ENCODE peak calls at places on chromosomes 7 and 10, in eight cellular contexts. E, O, C, Z, S, Q, V and J are unnamed samples.

GRCh38 chr10:43673471-43673870 is 24.8 kb upstream of the ZNF32 start:
- DNase-seq in E (no peak), O (no peak), C (no peak), Z (no peak), S (no peak), Q (no peak), V (no peak), J (no peak)

GRCh38 chr7:140478361-140479061 is 794 bp downstream of the MKRN1 start:
- DNase-seq in E (peak; percentile 71), O (peak; percentile 12), C (peak; percentile 55), Z (peak; percentile 62), S (peak; percentile 46), Q (peak; percentile 67), V (peak; percentile 50), J (peak; percentile 41)

GRCh38 chr7:74289018-74289659 is at the start of gene CLIP2:
- DNase-seq in E (peak; percentile 90), O (peak; percentile 76), C (peak; percentile 92), Z (peak; percentile 74), S (peak; percentile 76), Q (peak; percentile 87), V (peak; percentile 88), J (peak; percentile 90)

GRCh38 chr7:108385834-108386422 is 70.3 kb downstream of the NRCAM start:
- DNase-seq in E (no peak), O (no peak), C (no peak), Z (no peak), S (no peak), Q (no peak), V (no peak), J (no peak)

GRCh38 chr10:126686732-126687693 is 16.5 kb upstream of the C10orf90 start:
- DNase-seq in E (no peak), O (no peak), C (no peak), Z (no peak), S (no peak), Q (no peak), V (no peak), J (no peak)

GRCh38 chr10:34280599-34281374 is 534.3 kb downstream of the PARD3 start:
- DNase-seq in E (no peak), O (peak; percentile 64), C (no peak), Z (peak; percentile 9), S (peak; percentile 99), Q (peak; percentile 21), V (peak; percentile 96), J (no peak)

GRCh38 chr10:112261281-112261822 is 21.8 kb upstream of the TECTB start:
- DNase-seq in E (peak; percentile 27), O (no peak), C (no peak), Z (no peak), S (no peak), Q (peak; percentile 10), V (peak; percentile 3), J (no peak)

GRCh38 chr7:89623018-89623672 is 531.1 kb upstream of the STEAP1 start:
- DNase-seq in E (peak; percentile 68), O (peak; percentile 11), C (peak; percentile 24), Z (peak; percentile 45), S (peak; percentile 35), Q (peak; percentile 18), V (peak; percentile 54), J (peak; percentile 18)

GRCh38 chr10:61752111-61753011 is 89.6 kb downstream of the CABCOCO1 start:
- DNase-seq in E (no peak), O (no peak), C (no peak), Z (no peak), S (peak; percentile 70), Q (peak; percentile 51), V (peak; percentile 56), J (no peak)

GRCh38 chr7:106116162-106116704 is 4.1 kb upstream of the SYPL1 start:
- DNase-seq in E (no peak), O (no peak), C (no peak), Z (no peak), S (peak; percentile 11), Q (no peak), V (no peak), J (no peak)

GRCh38 chr7:16466087-16466472 is 542 bp upstream of the SOSTDC1 start:
- DNase-seq in E (no peak), O (no peak), C (no peak), Z (no peak), S (no peak), Q (no peak), V (no peak), J (no peak)
- TF ChIP-seq CTCF in E (no peak), O (no peak), C (no peak), Z (no peak), S (no peak), Q (no peak), V (no peak), J (no peak)

GRCh38 chr7:143369678-143370651 is 7.5 kb upstream of the FAM131B start:
- DNase-seq in E (no peak), O (no peak), C (no peak), Z (peak; percentile 46), S (no peak), Q (no peak), V (no peak), J (no peak)

GRCh38 chr7:143374556-143374955 is 6.6 kb upstream of the ZYX start:
- DNase-seq in E (no peak), O (no peak), C (no peak), Z (no peak), S (no peak), Q (no peak), V (no peak), J (no peak)

GRCh38 chr7:143375298-143376034 is 5.7 kb upstream of the ZYX start:
- DNase-seq in E (no peak), O (no peak), C (no peak), Z (peak; percentile 73), S (no peak), Q (no peak), V (no peak), J (no peak)

GRCh38 chr7:143373255-143373794 is 7.8 kb upstream of the ZYX start:
- DNase-seq in E (no peak), O (no peak), C (no peak), Z (no peak), S (no peak), Q (no peak), V (no peak), J (no peak)

GRCh38 chr7:143372070-143372469 is 9.1 kb upstream of the ZYX start:
- DNase-seq in E (no peak), O (no peak), C (no peak), Z (peak; percentile 82), S (peak; percentile 86), Q (no peak), V (peak; percentile 49), J (no peak)
- TF ChIP-seq CTCF in E (no peak), O (no peak), C (no peak), Z (no peak), S (peak; percentile 66), Q (no peak), V (no peak), J (no peak)

DNA sequence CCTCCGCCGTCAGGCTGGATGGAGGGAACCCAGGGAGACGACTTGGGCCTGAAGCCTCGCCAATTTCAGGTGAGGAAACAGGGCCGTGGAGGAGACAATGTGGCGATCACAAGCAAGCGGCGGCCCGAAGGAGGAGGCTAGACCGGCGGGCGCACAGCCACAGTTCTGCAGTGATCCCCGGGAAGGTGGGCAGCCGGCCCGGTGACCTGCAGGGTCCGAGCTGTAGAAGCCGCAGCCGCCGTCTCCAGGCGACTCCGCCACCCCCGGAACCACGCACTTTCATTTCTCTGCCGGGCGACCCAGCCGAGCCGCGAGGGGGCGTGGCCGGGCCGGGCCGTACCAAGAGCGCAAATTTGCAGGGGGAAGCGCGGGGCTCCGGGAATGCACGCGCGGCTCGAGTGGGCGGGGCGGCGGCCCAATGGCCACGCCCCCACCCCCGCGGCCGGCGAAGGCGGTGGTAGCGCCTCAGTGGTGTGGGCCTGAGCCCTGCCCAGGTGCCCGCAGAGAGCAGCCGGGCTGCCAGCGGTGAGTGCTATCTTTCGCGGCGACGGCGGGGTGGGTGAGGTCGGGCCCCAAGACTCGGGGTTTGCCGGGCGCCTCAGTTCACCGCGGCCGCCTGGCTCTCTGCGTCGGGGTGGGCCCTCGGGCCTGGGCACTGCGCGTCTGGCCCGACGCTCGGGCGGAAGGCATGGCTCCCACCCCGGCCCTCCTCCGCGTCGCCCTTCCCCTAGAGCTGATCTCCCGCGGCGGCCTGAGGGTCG is at the start of gene POR:
- DNase-seq in E (peak; percentile 93), O (peak; percentile 93), C (peak; percentile 97), Z (peak; percentile 94), S (peak; percentile 94), Q (peak; percentile 97), V (peak; percentile 97), J (peak; percentile 97)
- TF ChIP-seq CTCF in E (no peak), O (peak; percentile 61), C (no peak), Z (no peak), S (no peak), Q (peak; percentile 5), V (no peak), J (no peak)

GRCh38 chr7:132423594-132424200 is 152.6 kb downstream of the PLXNA4 start:
- DNase-seq in E (no peak), O (no peak), C (no peak), Z (no peak), S (no peak), Q (no peak), V (no peak), J (no peak)

GRCh38 chr7:132422502-132423101 is 153.7 kb downstream of the PLXNA4 start:
- DNase-seq in E (no peak), O (no peak), C (no peak), Z (no peak), S (no peak), Q (no peak), V (peak; percentile 54), J (no peak)

GRCh38 chr7:132418840-132419239 is 157.4 kb downstream of the PLXNA4 start:
- DNase-seq in E (no peak), O (no peak), C (no peak), Z (no peak), S (no peak), Q (no peak), V (no peak), J (no peak)

GRCh38 chr7:132419538-132419937 is 156.7 kb downstream of the PLXNA4 start:
- DNase-seq in E (peak; percentile 69), O (no peak), C (no peak), Z (no peak), S (no peak), Q (peak; percentile 59), V (peak; percentile 89), J (no peak)

GRCh38 chr7:132420527-132420926 is 155.7 kb downstream of the PLXNA4 start:
- DNase-seq in E (no peak), O (no peak), C (no peak), Z (no peak), S (no peak), Q (no peak), V (peak; percentile 87), J (no peak)
- TF ChIP-seq CTCF in E (no peak), O (no peak), C (no peak), Z (no peak), S (no peak), Q (no peak), V (no peak), J (no peak)